ENCODE peak calls at places on chromosomes 3 and 15, in ten cellular contexts. S is neural crest cell, M is left lung, T is B cell, Y is astrocyte of the spinal cord, O is colonic mucosa, B is right atrium auricular region, L is PC-3, C is astrocyte of the cerebellum, U is foreskin fibroblast. K is an unnamed sample.

GRCh38 chr15:44101286-44101685 is 93.8 kb downstream of the FRMD5 start:
- DNase-seq in Y (peak; percentile 34), M (no peak), U (no peak), C (no peak), L (no peak), O (no peak), T (no peak), S (no peak), B (no peak), K (no peak)

GRCh38 chr3:128113817-128114794 is 9.5 kb downstream of the RUVBL1 start:
- DNase-seq in O (no peak), Y (no peak), B (no peak), L (no peak), C (no peak), M (no peak), T (peak; percentile 31), S (no peak), U (no peak), K (peak; percentile 66)

GRCh38 chr3:183315739-183316138 is 62.7 kb downstream of the B3GNT5 start:
- DNase-seq in M (no peak), Y (no peak), L (peak; percentile 35), B (no peak), U (no peak), S (no peak), O (peak; percentile 53), T (no peak), C (no peak), K (peak; percentile 81)

GRCh38 chr15:35986072-35986666 is 440.2 kb upstream of the DPH6 start:
- DNase-seq in S (no peak), C (no peak), B (no peak), T (no peak), U (no peak), M (no peak), L (no peak), O (no peak), Y (no peak), K (no peak)

GRCh38 chr3:125367403-125368230 is 7.5 kb downstream of the ZNF148 start:
- DNase-seq in L (no peak), T (no peak), B (no peak), Y (peak; percentile 38), C (no peak), M (no peak), S (no peak), O (no peak), U (no peak), K (no peak)

GRCh38 chr3:171809513-171810277 is 588 bp downstream of the PLD1 start:
- DNase-seq in U (peak; percentile 95), C (no peak), O (peak; percentile 81), L (peak; percentile 77), B (peak; percentile 89), S (no peak), M (peak; percentile 81), Y (peak; percentile 93), T (peak; percentile 10), K (peak; percentile 86)

GRCh38 chr3:62201438-62202035 is 171.8 kb downstream of the FEZF2 start:
- DNase-seq in C (peak; percentile 40), Y (peak; percentile 23), O (no peak), B (no peak), M (no peak), T (no peak), L (peak; percentile 56), S (peak; percentile 31), U (no peak), K (no peak)

GRCh38 chr3:127027061-127027735 is 44.3 kb downstream of the PLXNA1 start:
- DNase-seq in M (no peak), T (no peak), L (no peak), Y (no peak), B (no peak), U (no peak), O (no peak), S (no peak), C (no peak), K (no peak)

GRCh38 chr3:128794788-128795649 is 69.0 kb downstream of the RAB7A start:
- DNase-seq in O (peak; percentile 71), S (peak; percentile 48), U (no peak), B (peak; percentile 72), C (no peak), M (no peak), T (peak; percentile 77), Y (peak; percentile 59), L (peak; percentile 61), K (no peak)

GRCh38 chr3:96803860-96804259 is 10.5 kb upstream of the EPHA6 start:
- DNase-seq in Y (no peak), L (no peak), O (no peak), T (no peak), M (no peak), U (no peak), S (no peak), B (no peak), C (no peak), K (no peak)

GRCh38 chr3:139517321-139517720 is 22.2 kb downstream of the RBP1 start:
- DNase-seq in S (no peak), C (no peak), O (no peak), M (no peak), B (no peak), U (no peak), T (no peak), Y (no peak), L (no peak), K (no peak)

GRCh38 chr3:113758389-113759029 is 11.7 kb downstream of the ATP6V1A start:
- DNase-seq in S (no peak), L (no peak), U (peak; percentile 49), C (no peak), Y (peak; percentile 75), T (no peak), M (no peak), O (no peak), B (no peak), K (no peak)

GRCh38 chr3:160574636-160575035 is 9.3 kb upstream of the KPNA4 start:
- DNase-seq in B (no peak), T (no peak), O (no peak), L (no peak), M (no peak), S (no peak), C (no peak), Y (no peak), U (no peak), K (no peak)

GRCh38 chr3:160577093-160577492 is 11.7 kb upstream of the KPNA4 start:
- DNase-seq in B (no peak), S (no peak), C (no peak), O (no peak), Y (no peak), L (no peak), M (no peak), T (no peak), U (no peak), K (no peak)

GRCh38 chr3:160575589-160575988 is 10.2 kb upstream of the KPNA4 start:
- DNase-seq in T (no peak), U (no peak), M (no peak), Y (no peak), O (no peak), C (no peak), L (no peak), B (no peak), S (no peak), K (no peak)

GRCh38 chr3:160576621-160577020 is 11.2 kb upstream of the KPNA4 start:
- DNase-seq in M (no peak), O (no peak), U (no peak), C (no peak), L (no peak), Y (no peak), S (no peak), T (no peak), B (no peak), K (no peak)

GRCh38 chr3:160577551-160578195 is 12.3 kb upstream of the KPNA4 start:
- DNase-seq in M (no peak), Y (no peak), T (no peak), L (peak; percentile 85), O (no peak), S (no peak), C (peak; percentile 6), B (no peak), U (peak; percentile 18), K (no peak)
- TF ChIP-seq CTCF in M (no peak), Y (peak; percentile 24), T (no peak), L (peak; percentile 90), O (no peak), S (no peak), C (peak; percentile 38), B (no peak), U (no peak), K (no peak)

DNA sequence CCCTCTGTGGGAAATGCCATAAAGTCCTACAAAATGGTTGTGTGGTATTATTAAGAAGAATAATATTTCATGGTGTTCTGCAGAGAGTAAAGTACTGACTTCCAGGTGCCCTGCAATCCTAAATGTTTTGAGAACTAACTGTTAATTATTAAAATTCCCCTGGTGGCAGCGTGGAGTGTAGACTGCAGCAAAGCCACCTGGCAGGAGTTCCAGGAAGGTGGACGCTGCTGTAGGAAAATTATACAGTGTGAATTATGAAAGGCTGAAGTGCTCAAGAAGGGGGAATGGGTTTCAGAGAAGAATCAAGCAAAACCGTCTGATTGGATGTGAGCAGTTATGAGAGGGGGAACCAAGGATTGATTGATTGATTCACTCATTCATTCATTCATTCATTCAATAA is 572.4 kb upstream of the PPP2R3A start:
- DNase-seq in O (no peak), C (no peak), L (no peak), Y (no peak), S (no peak), T (no peak), B (no peak), U (no peak), M (no peak), K (no peak)
- TF ChIP-seq CTCF in O (no peak), C (no peak), L (no peak), Y (no peak), S (no peak), T (no peak), B (no peak), U (no peak), M (no peak), K (no peak)

DNA sequence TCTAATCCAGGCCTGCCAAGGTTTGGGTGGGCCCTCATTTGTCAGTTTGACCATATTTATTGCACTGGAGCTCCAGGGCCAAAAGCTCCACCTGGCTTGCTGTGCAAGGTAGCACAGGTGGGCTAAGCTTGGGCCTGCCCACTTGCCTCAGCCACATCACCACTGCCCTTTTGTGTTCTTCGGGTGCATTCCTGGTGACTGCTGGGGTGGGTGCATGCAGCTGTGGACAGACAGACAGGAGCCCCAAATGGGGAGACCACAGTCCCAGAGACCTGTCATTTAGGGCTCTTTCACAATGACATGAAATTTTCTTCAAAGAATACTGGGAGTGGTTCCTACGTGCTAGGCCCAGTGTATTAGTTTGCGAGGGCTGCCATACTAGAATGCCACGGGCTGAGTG is 2.7 kb downstream of the MESP2 start:
- DNase-seq in S (no peak), T (no peak), L (no peak), M (no peak), U (no peak), C (no peak), B (no peak), Y (no peak), O (peak; percentile 64), K (no peak)
- TF ChIP-seq CTCF in S (no peak), T (no peak), L (no peak), M (no peak), U (no peak), C (no peak), B (no peak), Y (no peak), O (no peak), K (no peak)

DNA sequence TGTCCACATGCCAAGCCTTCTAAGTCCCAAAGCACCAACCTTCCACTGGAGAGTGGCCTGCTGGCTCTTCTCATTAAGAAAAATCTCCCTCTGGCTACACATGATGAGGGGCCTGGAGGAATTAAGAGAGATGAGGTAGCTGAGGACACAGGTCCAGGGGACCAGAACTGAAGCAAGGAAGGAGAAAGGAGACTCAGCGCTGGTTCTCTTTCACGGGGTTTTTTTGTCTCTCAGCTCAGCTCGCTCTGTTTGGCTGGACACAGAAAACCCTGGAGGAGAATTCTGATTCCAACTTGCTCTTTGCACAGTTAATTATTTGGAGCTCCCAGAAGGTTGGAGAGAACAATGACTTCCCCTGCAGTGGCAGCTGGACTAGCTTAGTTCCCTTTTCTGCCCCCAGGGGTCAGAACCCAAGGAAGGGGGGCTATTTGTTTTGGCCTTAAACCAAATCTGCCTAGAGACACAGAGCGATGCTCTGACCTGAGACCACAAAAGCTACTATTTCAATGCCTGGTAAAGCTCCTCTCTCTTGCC is 507.6 kb downstream of the FHIT start:
- DNase-seq in B (no peak), L (no peak), S (peak; percentile 49), O (no peak), Y (peak; percentile 58), M (no peak), C (no peak), U (no peak), T (peak; percentile 2), K (no peak)
- TF ChIP-seq CTCF in B (no peak), L (no peak), S (peak; percentile 45), O (no peak), Y (no peak), M (no peak), C (peak; percentile 34), U (no peak), T (no peak), K (no peak)